ENCODE peak calls at places on chromosomes 7 and 10, in five cellular contexts. One of them, this sample, is unnamed.

GRCh38 chr7:99794585-99795502 is 10.9 kb upstream of the CYP3A4 start:
- DNase-seq in stimulated activated CD8-positive, alpha-beta memory T cell treated with anti-CD3 and anti-CD28 coated beads, Interleukin-7, amount 100 ng/mL, for 24 hours: no peak
- DNase-seq in T-helper 1 cell: no peak
- DNase-seq in HCEC 1CT: peak
- DNase-seq in KG1: no peak
- DNase-seq in this sample: no peak

GRCh38 chr7:140304071-140304799 is 94.1 kb downstream of the SLC37A3 start:
- DNase-seq in KG1: no peak
- DNase-seq in HCEC 1CT: peak
- DNase-seq in T-helper 1 cell: peak
- DNase-seq in stimulated activated CD8-positive, alpha-beta memory T cell treated with anti-CD3 and anti-CD28 coated beads, Interleukin-7, amount 100 ng/mL, for 24 hours: no peak
- DNase-seq in this sample: peak

GRCh38 chr7:88317422-88317821 is 10.7 kb upstream of the STEAP4 start:
- DNase-seq in T-helper 1 cell: no peak
- DNase-seq in HCEC 1CT: no peak
- DNase-seq in KG1: no peak
- DNase-seq in stimulated activated CD8-positive, alpha-beta memory T cell treated with anti-CD3 and anti-CD28 coated beads, Interleukin-7, amount 100 ng/mL, for 24 hours: no peak
- DNase-seq in this sample: no peak

GRCh38 chr7:44052771-44053365 is 8.4 kb downstream of the DBNL start:
- DNase-seq in HCEC 1CT: no peak
- DNase-seq in T-helper 1 cell: no peak
- DNase-seq in stimulated activated CD8-positive, alpha-beta memory T cell treated with anti-CD3 and anti-CD28 coated beads, Interleukin-7, amount 100 ng/mL, for 24 hours: no peak
- DNase-seq in KG1: no peak
- DNase-seq in this sample: no peak

GRCh38 chr10:3495281-3495680 is 289.7 kb downstream of the KLF6 start:
- DNase-seq in HCEC 1CT: no peak
- DNase-seq in T-helper 1 cell: no peak
- DNase-seq in stimulated activated CD8-positive, alpha-beta memory T cell treated with anti-CD3 and anti-CD28 coated beads, Interleukin-7, amount 100 ng/mL, for 24 hours: no peak
- DNase-seq in KG1: no peak
- DNase-seq in this sample: no peak

GRCh38 chr10:55019461-55019860 is 218.4 kb upstream of the PCDH15 start:
- DNase-seq in HCEC 1CT: no peak
- DNase-seq in KG1: no peak
- DNase-seq in stimulated activated CD8-positive, alpha-beta memory T cell treated with anti-CD3 and anti-CD28 coated beads, Interleukin-7, amount 100 ng/mL, for 24 hours: no peak
- DNase-seq in T-helper 1 cell: no peak
- DNase-seq in this sample: no peak

GRCh38 chr7:142890838-142891485 is 5.4 kb upstream of the TRPV6 start:
- DNase-seq in T-helper 1 cell: no peak
- DNase-seq in stimulated activated CD8-positive, alpha-beta memory T cell treated with anti-CD3 and anti-CD28 coated beads, Interleukin-7, amount 100 ng/mL, for 24 hours: no peak
- DNase-seq in KG1: no peak
- DNase-seq in HCEC 1CT: no peak
- DNase-seq in this sample: no peak

GRCh38 chr10:92011560-92012214 is 88.1 kb downstream of the BTAF1 start:
- DNase-seq in KG1: no peak
- DNase-seq in T-helper 1 cell: no peak
- DNase-seq in stimulated activated CD8-positive, alpha-beta memory T cell treated with anti-CD3 and anti-CD28 coated beads, Interleukin-7, amount 100 ng/mL, for 24 hours: no peak
- DNase-seq in HCEC 1CT: peak
- DNase-seq in this sample: no peak

GRCh38 chr10:101044117-101044516 is 13.1 kb downstream of the SFXN3 start:
- DNase-seq in stimulated activated CD8-positive, alpha-beta memory T cell treated with anti-CD3 and anti-CD28 coated beads, Interleukin-7, amount 100 ng/mL, for 24 hours: no peak
- DNase-seq in HCEC 1CT: no peak
- DNase-seq in T-helper 1 cell: no peak
- DNase-seq in KG1: no peak
- DNase-seq in this sample: no peak

GRCh38 chr10:16497911-16498310 is 23.8 kb downstream of the C1QL3 start:
- DNase-seq in T-helper 1 cell: no peak
- DNase-seq in KG1: no peak
- DNase-seq in HCEC 1CT: no peak
- DNase-seq in stimulated activated CD8-positive, alpha-beta memory T cell treated with anti-CD3 and anti-CD28 coated beads, Interleukin-7, amount 100 ng/mL, for 24 hours: no peak
- DNase-seq in this sample: no peak

GRCh38 chr7:106543221-106543757 is 117.7 kb downstream of the CCDC71L start:
- DNase-seq in T-helper 1 cell: no peak
- DNase-seq in KG1: no peak
- DNase-seq in HCEC 1CT: no peak
- DNase-seq in stimulated activated CD8-positive, alpha-beta memory T cell treated with anti-CD3 and anti-CD28 coated beads, Interleukin-7, amount 100 ng/mL, for 24 hours: no peak
- DNase-seq in this sample: no peak

GRCh38 chr10:28532223-28532508 is 752 bp upstream of the WAC start:
- DNase-seq in T-helper 1 cell: no peak
- DNase-seq in HCEC 1CT: peak
- DNase-seq in KG1: peak
- DNase-seq in stimulated activated CD8-positive, alpha-beta memory T cell treated with anti-CD3 and anti-CD28 coated beads, Interleukin-7, amount 100 ng/mL, for 24 hours: peak
- DNase-seq in this sample: peak

GRCh38 chr7:117123311-117123926 is 170.1 kb downstream of the ST7 start:
- DNase-seq in stimulated activated CD8-positive, alpha-beta memory T cell treated with anti-CD3 and anti-CD28 coated beads, Interleukin-7, amount 100 ng/mL, for 24 hours: no peak
- DNase-seq in KG1: no peak
- DNase-seq in T-helper 1 cell: no peak
- DNase-seq in HCEC 1CT: no peak
- DNase-seq in this sample: no peak

GRCh38 chr7:82078807-82079206 is 309.0 kb upstream of the HGF start:
- DNase-seq in HCEC 1CT: no peak
- DNase-seq in stimulated activated CD8-positive, alpha-beta memory T cell treated with anti-CD3 and anti-CD28 coated beads, Interleukin-7, amount 100 ng/mL, for 24 hours: no peak
- DNase-seq in T-helper 1 cell: no peak
- DNase-seq in KG1: no peak
- DNase-seq in this sample: no peak

GRCh38 chr7:28378574-28379149 is 33.7 kb upstream of the CREB5 start:
- DNase-seq in stimulated activated CD8-positive, alpha-beta memory T cell treated with anti-CD3 and anti-CD28 coated beads, Interleukin-7, amount 100 ng/mL, for 24 hours: no peak
- DNase-seq in KG1: no peak
- DNase-seq in HCEC 1CT: no peak
- DNase-seq in T-helper 1 cell: no peak
- DNase-seq in this sample: no peak

GRCh38 chr7:11193131-11193867 is 219.6 kb downstream of the PHF14 start:
- DNase-seq in T-helper 1 cell: no peak
- DNase-seq in KG1: no peak
- DNase-seq in stimulated activated CD8-positive, alpha-beta memory T cell treated with anti-CD3 and anti-CD28 coated beads, Interleukin-7, amount 100 ng/mL, for 24 hours: no peak
- DNase-seq in HCEC 1CT: no peak
- DNase-seq in this sample: no peak

GRCh38 chr7:50346548-50347497 is 42.3 kb downstream of the IKZF1 start:
- DNase-seq in stimulated activated CD8-positive, alpha-beta memory T cell treated with anti-CD3 and anti-CD28 coated beads, Interleukin-7, amount 100 ng/mL, for 24 hours: no peak
- DNase-seq in KG1: no peak
- DNase-seq in T-helper 1 cell: no peak
- DNase-seq in HCEC 1CT: no peak
- DNase-seq in this sample: no peak

GRCh38 chr10:63521389-63522128 is at the start of gene REEP3:
- DNase-seq in KG1: peak
- DNase-seq in stimulated activated CD8-positive, alpha-beta memory T cell treated with anti-CD3 and anti-CD28 coated beads, Interleukin-7, amount 100 ng/mL, for 24 hours: peak
- DNase-seq in T-helper 1 cell: peak
- DNase-seq in HCEC 1CT: peak
- DNase-seq in this sample: no peak

GRCh38 chr10:1687606-1688005 is 49.7 kb downstream of the ADARB2 start:
- DNase-seq in KG1: no peak
- DNase-seq in T-helper 1 cell: no peak
- DNase-seq in HCEC 1CT: no peak
- DNase-seq in stimulated activated CD8-positive, alpha-beta memory T cell treated with anti-CD3 and anti-CD28 coated beads, Interleukin-7, amount 100 ng/mL, for 24 hours: no peak
- DNase-seq in this sample: no peak

GRCh38 chr10:85612378-85612775 is 754.2 kb downstream of the GRID1 start:
- DNase-seq in HCEC 1CT: no peak
- DNase-seq in KG1: no peak
- DNase-seq in stimulated activated CD8-positive, alpha-beta memory T cell treated with anti-CD3 and anti-CD28 coated beads, Interleukin-7, amount 100 ng/mL, for 24 hours: no peak
- DNase-seq in T-helper 1 cell: peak
- DNase-seq in this sample: peak

GRCh38 chr10:83184641-83185040 is 954.7 kb upstream of the GHITM start:
- DNase-seq in KG1: no peak
- DNase-seq in stimulated activated CD8-positive, alpha-beta memory T cell treated with anti-CD3 and anti-CD28 coated beads, Interleukin-7, amount 100 ng/mL, for 24 hours: no peak
- DNase-seq in HCEC 1CT: no peak
- DNase-seq in T-helper 1 cell: no peak
- DNase-seq in this sample: no peak

GRCh38 chr10:51321300-51321699 is 247.0 kb downstream of the PRKG1 start:
- DNase-seq in KG1: no peak
- DNase-seq in T-helper 1 cell: no peak
- DNase-seq in HCEC 1CT: no peak
- DNase-seq in stimulated activated CD8-positive, alpha-beta memory T cell treated with anti-CD3 and anti-CD28 coated beads, Interleukin-7, amount 100 ng/mL, for 24 hours: no peak
- DNase-seq in this sample: no peak

GRCh38 chr10:132961864-132962622 is 19.7 kb upstream of the CFAP46 start:
- DNase-seq in stimulated activated CD8-positive, alpha-beta memory T cell treated with anti-CD3 and anti-CD28 coated beads, Interleukin-7, amount 100 ng/mL, for 24 hours: peak
- DNase-seq in T-helper 1 cell: peak
- DNase-seq in KG1: peak
- DNase-seq in HCEC 1CT: peak
- DNase-seq in this sample: no peak

GRCh38 chr10:4809156-4809555 is 16.9 kb upstream of the AKR1E2 start:
- DNase-seq in stimulated activated CD8-positive, alpha-beta memory T cell treated with anti-CD3 and anti-CD28 coated beads, Interleukin-7, amount 100 ng/mL, for 24 hours: no peak
- DNase-seq in KG1: no peak
- DNase-seq in T-helper 1 cell: no peak
- DNase-seq in HCEC 1CT: no peak
- DNase-seq in this sample: no peak

GRCh38 chr7:76506081-76506440 is 4.3 kb upstream of the UPK3B start:
- DNase-seq in stimulated activated CD8-positive, alpha-beta memory T cell treated with anti-CD3 and anti-CD28 coated beads, Interleukin-7, amount 100 ng/mL, for 24 hours: no peak
- DNase-seq in KG1: no peak
- DNase-seq in T-helper 1 cell: no peak
- DNase-seq in HCEC 1CT: no peak
- DNase-seq in this sample: no peak